ENCODE peak calls at places on chromosomes 16 and 17, in eight cellular contexts. Q is H9, L is NCI-H82, B is AG04449, N is Caki2, Y is mucosa of descending colon, O is germinal center, M is lower leg skin. U is an unnamed sample.

GRCh38 chr16:77805403-77805802 is 17.0 kb downstream of the VAT1L start:
- DNase-seq in Q (no peak), L (no peak), B (no peak), N (no peak), Y (no peak), O (no peak), M (no peak), U (no peak)

GRCh38 chr17:10585529-10585928 is 36.1 kb upstream of the MYH2 start:
- DNase-seq in Q (no peak), L (no peak), B (no peak), N (no peak), Y (no peak), O (no peak), M (no peak), U (no peak)

GRCh38 chr17:73760186-73760758 is 116.0 kb upstream of the SDK2 start:
- DNase-seq in Q (peak; percentile 93), L (peak; percentile 43), B (no peak), N (no peak), Y (no peak), O (no peak), M (no peak), U (peak; percentile 48)

GRCh38 chr17:3037259-3037658 is 26.1 kb downstream of the OR1D5 start:
- DNase-seq in Q (no peak), L (no peak), B (no peak), N (no peak), Y (no peak), O (no peak), M (no peak), U (no peak)

GRCh38 chr17:55609737-55610201 is 98.5 kb upstream of the SMIM36 start:
- DNase-seq in Q (no peak), L (no peak), B (no peak), N (peak; percentile 43), Y (no peak), O (no peak), M (no peak), U (no peak)

GRCh38 chr16:12406840-12407690 is 396.6 kb downstream of the CPPED1 start:
- DNase-seq in Q (no peak), L (no peak), B (no peak), N (peak; percentile 57), Y (no peak), O (no peak), M (no peak), U (no peak)

GRCh38 chr16:65845466-65846209 is 520.9 kb upstream of the CDH5 start:
- DNase-seq in Q (no peak), L (no peak), B (no peak), N (no peak), Y (no peak), O (no peak), M (peak; percentile 39), U (no peak)

GRCh38 chr16:90077240-90077756 is at the start of gene PRDM7:
- DNase-seq in Q (peak; percentile 99), L (peak; percentile 98), B (peak; percentile 26), N (peak; percentile 97), Y (peak; percentile 99), O (peak; percentile 98), M (peak; percentile 97), U (peak; percentile 96)

GRCh38 chr16:72877374-72878028 is 170.4 kb downstream of the ZFHX3 start:
- DNase-seq in Q (no peak), L (no peak), B (peak; percentile 58), N (peak; percentile 94), Y (no peak), O (no peak), M (no peak), U (no peak)

GRCh38 chr17:64441772-64442549 is 7.0 kb upstream of the MILR1 start:
- DNase-seq in Q (no peak), L (no peak), B (peak; percentile 33), N (no peak), Y (no peak), O (no peak), M (no peak), U (no peak)

GRCh38 chr16:7722761-7723160 is 390.1 kb downstream of the RBFOX1 start:
- DNase-seq in Q (no peak), L (no peak), B (no peak), N (peak; percentile 30), Y (no peak), O (no peak), M (no peak), U (no peak)

GRCh38 chr16:87926246-87927194 is 9.8 kb downstream of the CA5A start:
- DNase-seq in Q (no peak), L (no peak), B (no peak), N (no peak), Y (no peak), O (peak; percentile 61), M (no peak), U (no peak)

GRCh38 chr17:1120596-1121441 is 59.0 kb downstream of the ABR start:
- DNase-seq in Q (no peak), L (no peak), B (no peak), N (no peak), Y (no peak), O (no peak), M (no peak), U (no peak)

GRCh38 chr16:76959166-76959565 is 231.8 kb upstream of the MON1B start:
- DNase-seq in Q (no peak), L (no peak), B (no peak), N (no peak), Y (no peak), O (no peak), M (no peak), U (no peak)

GRCh38 chr17:42513686-42514085 is 22.4 kb upstream of the NAGLU start:
- DNase-seq in Q (no peak), L (no peak), B (no peak), N (no peak), Y (no peak), O (no peak), M (no peak), U (no peak)

GRCh38 chr17:39677072-39677471 is 8.8 kb downstream of the PNMT start:
- DNase-seq in Q (no peak), L (no peak), B (no peak), N (no peak), Y (no peak), O (no peak), M (no peak), U (no peak)

GRCh38 chr17:38877130-38877851 is 7.4 kb downstream of the LASP1 start:
- DNase-seq in Q (peak; percentile 75), L (peak; percentile 68), B (no peak), N (no peak), Y (no peak), O (peak; percentile 85), M (no peak), U (peak; percentile 93)

GRCh38 chr16:48687421-48688038 is 77.5 kb upstream of the N4BP1 start:
- DNase-seq in Q (peak; percentile 66), L (peak; percentile 87), B (peak; percentile 4), N (peak; percentile 47), Y (peak; percentile 25), O (peak; percentile 70), M (no peak), U (peak; percentile 68)

GRCh38 chr17:30336369-30337171 is 2.7 kb upstream of the TMIGD1 start:
- DNase-seq in Q (peak; percentile 80), L (peak; percentile 94), B (no peak), N (peak; percentile 95), Y (no peak), O (peak; percentile 59), M (no peak), U (peak; percentile 80)

GRCh38 chr16:9713151-9713550 is 469.1 kb downstream of the GRIN2A start:
- DNase-seq in Q (no peak), L (no peak), B (no peak), N (no peak), Y (no peak), O (no peak), M (no peak), U (no peak)

GRCh38 chr17:7388856-7389255 is 5.5 kb downstream of the PLSCR3 start:
- DNase-seq in Q (no peak), L (no peak), B (no peak), N (no peak), Y (no peak), O (no peak), M (no peak), U (no peak)

GRCh38 chr17:74180336-74180735 is 23.1 kb upstream of the RPL38 start:
- DNase-seq in Q (peak; percentile 50), L (peak; percentile 71), B (no peak), N (no peak), Y (no peak), O (no peak), M (no peak), U (no peak)

GRCh38 chr17:57257911-57258885 is 1.9 kb downstream of the MSI2 start:
- DNase-seq in Q (no peak), L (peak; percentile 62), B (no peak), N (no peak), Y (peak; percentile 32), O (no peak), M (no peak), U (peak; percentile 63)

GRCh38 chr17:39235555-39236221 is 9.9 kb upstream of the STAC2 start:
- DNase-seq in Q (peak; percentile 94), L (peak; percentile 96), B (no peak), N (peak; percentile 33), Y (no peak), O (peak; percentile 77), M (no peak), U (peak; percentile 86)

GRCh38 chr16:72987480-72987901 is 60.4 kb downstream of the ZFHX3 start:
- DNase-seq in Q (no peak), L (no peak), B (no peak), N (no peak), Y (no peak), O (no peak), M (peak; percentile 42), U (no peak)

GRCh38 chr17:4580291-4580690 is 4.0 kb upstream of the SMTNL2 start:
- DNase-seq in Q (no peak), L (no peak), B (no peak), N (peak; percentile 17), Y (no peak), O (no peak), M (no peak), U (no peak)

GRCh38 chr17:29665480-29665807 is 42.7 kb upstream of the CORO6 start:
- DNase-seq in Q (no peak), L (no peak), B (no peak), N (no peak), Y (no peak), O (no peak), M (no peak), U (no peak)

GRCh38 chr17:78839173-78839761 is 1.3 kb downstream of the USP36 start:
- DNase-seq in Q (no peak), L (peak; percentile 52), B (no peak), N (peak; percentile 15), Y (no peak), O (peak; percentile 34), M (no peak), U (peak; percentile 27)